ENCODE peak calls at places on chromosomes 1 and 21, in eight cellular contexts. Y is endothelial cell; Z is AG08395; M is activated CD4-positive, alpha-beta T cell treated with anti-CD3 and anti-CD28 coated beads for 36 hours; S is AG09319; L is BJ; O is NCI-H1417; W is activated naive CD4-positive, alpha-beta T cell treated with anti-CD3 and anti-CD28 coated beads for 36 hours. C is an unnamed sample.

GRCh38 chr1:228276361-228276831 is 68.6 kb downstream of the OBSCN start:
- DNase-seq in Y (no peak), Z (no peak), M (peak), S (no peak), L (no peak), O (peak), W (no peak), C (no peak)

GRCh38 chr1:110112656-110113055 is 413 bp downstream of the UBL4B start:
- DNase-seq in Y (no peak), Z (no peak), M (no peak), S (no peak), L (no peak), O (peak), W (no peak), C (peak)

GRCh38 chr1:50955116-50955515 is 5.0 kb downstream of the FAF1 start:
- DNase-seq in Y (no peak), Z (no peak), M (no peak), S (no peak), L (no peak), O (no peak), W (no peak), C (no peak)

GRCh38 chr1:76390451-76390850 is 315.9 kb downstream of the ST6GALNAC3 start:
- DNase-seq in Y (no peak), Z (no peak), M (no peak), S (no peak), L (no peak), O (no peak), W (no peak), C (peak)

GRCh38 chr1:246583448-246584185 is 17.4 kb downstream of the CNST start:
- DNase-seq in Y (no peak), Z (peak), M (no peak), S (peak), L (no peak), O (peak), W (no peak), C (no peak)

GRCh38 chr1:47444317-47444577 is 6.4 kb downstream of the FOXD2 start:
- DNase-seq in Y (no peak), Z (no peak), M (no peak), S (no peak), L (no peak), O (no peak), W (no peak), C (no peak)

GRCh38 chr1:19315378-19316206 is 3.5 kb downstream of the SLC66A1 start:
- DNase-seq in Y (no peak), Z (peak), M (no peak), S (no peak), L (no peak), O (no peak), W (no peak), C (peak)

GRCh38 chr1:171142081-171142450 is 43.0 kb upstream of the FMO2 start:
- DNase-seq in Y (no peak), Z (peak), M (no peak), S (peak), L (peak), O (no peak), W (no peak), C (peak)

GRCh38 chr1:54813479-54814147 is 12.5 kb upstream of the TTC22 start:
- DNase-seq in Y (no peak), Z (no peak), M (no peak), S (no peak), L (no peak), O (no peak), W (no peak), C (no peak)

GRCh38 chr1:226708342-226708780 is 30.7 kb downstream of the ITPKB start:
- DNase-seq in Y (no peak), Z (peak), M (peak), S (no peak), L (peak), O (peak), W (peak), C (no peak)

GRCh38 chr1:180542530-180543171 is 16.1 kb upstream of the OVAAL start:
- DNase-seq in Y (no peak), Z (peak), M (no peak), S (no peak), L (no peak), O (peak), W (no peak), C (no peak)

GRCh38 chr21:41816583-41817165 is 49.8 kb upstream of the RIPK4 start:
- DNase-seq in Y (peak), Z (peak), M (peak), S (no peak), L (no peak), O (peak), W (peak), C (peak)

GRCh38 chr1:98119793-98120192 is 199.0 kb upstream of the DPYD start:
- DNase-seq in Y (peak), Z (peak), M (peak), S (no peak), L (no peak), O (peak), W (peak), C (no peak)

GRCh38 chr1:227891223-227891954 is 56.3 kb downstream of the WNT9A start:
- DNase-seq in Y (no peak), Z (no peak), M (peak), S (no peak), L (no peak), O (no peak), W (no peak), C (peak)

GRCh38 chr21:32406405-32406804 is 6.1 kb upstream of the EVA1C start:
- DNase-seq in Y (no peak), Z (no peak), M (no peak), S (no peak), L (no peak), O (no peak), W (no peak), C (no peak)

GRCh38 chr1:11882814-11883538 is 24.2 kb upstream of the NPPB start:
- DNase-seq in Y (no peak), Z (no peak), M (no peak), S (no peak), L (no peak), O (peak), W (no peak), C (peak)

GRCh38 chr1:117669572-117669971 is 63.7 kb downstream of the TENT5C start:
- DNase-seq in Y (no peak), Z (no peak), M (no peak), S (no peak), L (no peak), O (no peak), W (no peak), C (no peak)

GRCh38 chr1:230230948-230231738 is 164.1 kb downstream of the GALNT2 start:
- DNase-seq in Y (no peak), Z (no peak), M (no peak), S (no peak), L (no peak), O (peak), W (no peak), C (no peak)

GRCh38 chr1:231395051-231395995 is 26.8 kb downstream of the EGLN1 start:
- DNase-seq in Y (no peak), Z (peak), M (no peak), S (peak), L (peak), O (no peak), W (no peak), C (no peak)

GRCh38 chr1:27789511-27790154 is 16.6 kb downstream of the STX12 start:
- DNase-seq in Y (no peak), Z (no peak), M (no peak), S (no peak), L (no peak), O (no peak), W (no peak), C (peak)

GRCh38 chr1:1419812-1420653 is 1.0 kb downstream of the ANKRD65 start:
- DNase-seq in Y (no peak), Z (no peak), M (peak), S (no peak), L (no peak), O (peak), W (no peak), C (peak)

GRCh38 chr1:176110203-176110602 is 96.9 kb downstream of the COP1 start:
- DNase-seq in Y (no peak), Z (no peak), M (no peak), S (no peak), L (no peak), O (no peak), W (no peak), C (no peak)

GRCh38 chr1:167501513-167502191 is 16.7 kb downstream of the CD247 start:
- DNase-seq in Y (no peak), Z (no peak), M (peak), S (no peak), L (no peak), O (no peak), W (peak), C (no peak)

GRCh38 chr1:33349778-33350610 is 29.1 kb upstream of the A3GALT2 start:
- DNase-seq in Y (peak), Z (peak), M (peak), S (no peak), L (no peak), O (peak), W (peak), C (peak)

GRCh38 chr1:172266528-172267174 is 153.8 kb upstream of the C1orf105 start:
- DNase-seq in Y (no peak), Z (no peak), M (peak), S (no peak), L (no peak), O (no peak), W (peak), C (no peak)

GRCh38 chr21:37208056-37208705 is 59.0 kb downstream of the VPS26C start:
- DNase-seq in Y (no peak), Z (peak), M (peak), S (no peak), L (no peak), O (no peak), W (peak), C (peak)

GRCh38 chr1:215730600-215730999 is 163.5 kb downstream of the KCTD3 start:
- DNase-seq in Y (no peak), Z (no peak), M (no peak), S (no peak), L (no peak), O (no peak), W (no peak), C (no peak)

GRCh38 chr1:219988387-219988786 is 57.9 kb downstream of the EPRS1 start:
- DNase-seq in Y (no peak), Z (no peak), M (no peak), S (no peak), L (no peak), O (no peak), W (no peak), C (no peak)

GRCh38 chr1:113930499-113931161 is 1.5 kb downstream of the HIPK1 start:
- DNase-seq in Y (peak), Z (peak), M (peak), S (no peak), L (no peak), O (peak), W (peak), C (no peak)

GRCh38 chr1:109253803-109254620 is 4.7 kb downstream of the CELSR2 start:
- DNase-seq in Y (no peak), Z (no peak), M (no peak), S (no peak), L (no peak), O (peak), W (no peak), C (no peak)

GRCh38 chr1:157505481-157506272 is 46.6 kb downstream of the FCRL5 start:
- DNase-seq in Y (peak), Z (peak), M (peak), S (peak), L (no peak), O (peak), W (peak), C (no peak)

GRCh38 chr21:44765231-44766013 is 36.2 kb downstream of the UBE2G2 start:
- DNase-seq in Y (no peak), Z (no peak), M (peak), S (no peak), L (no peak), O (peak), W (peak), C (no peak)

GRCh38 chr1:16226495-16227179 is 10.3 kb downstream of the CPLANE2 start:
- DNase-seq in Y (peak), Z (no peak), M (no peak), S (no peak), L (no peak), O (no peak), W (no peak), C (peak)